ENCODE peak calls at places on chromosomes 3 and 15, in five cellular contexts. One of them, this sample, is unnamed.

GRCh38 chr3:122977645-122978466 is 49.7 kb downstream of the SEMA5B start:
- DNase-seq in HT1080: peak; percentile 76
- DNase-seq in HS-5: no peak
- DNase-seq in stomach: no peak
- DNase-seq in activated CD8-positive, alpha-beta memory T cell treated with anti-CD3 and anti-CD28 coated beads, Interleukin-2, amount 10 ng/mL, durations not matched to agents 7 days and 5 days: no peak
- DNase-seq in this sample: peak; percentile 98

GRCh38 chr3:106457278-106458210 is 588.7 kb upstream of the CBLB start:
- DNase-seq in activated CD8-positive, alpha-beta memory T cell treated with anti-CD3 and anti-CD28 coated beads, Interleukin-2, amount 10 ng/mL, durations not matched to agents 7 days and 5 days: peak; percentile 76
- DNase-seq in HT1080: peak; percentile 95
- DNase-seq in HS-5: peak; percentile 38
- DNase-seq in stomach: no peak
- DNase-seq in this sample: peak; percentile 86

GRCh38 chr15:51758645-51759044 is 7.2 kb downstream of the TMOD2 start:
- DNase-seq in HS-5: no peak
- DNase-seq in stomach: peak; percentile 29
- DNase-seq in activated CD8-positive, alpha-beta memory T cell treated with anti-CD3 and anti-CD28 coated beads, Interleukin-2, amount 10 ng/mL, durations not matched to agents 7 days and 5 days: no peak
- DNase-seq in HT1080: peak; percentile 64
- DNase-seq in this sample: no peak

GRCh38 chr15:60476713-60477112 is 2.2 kb downstream of the ICE2 start:
- DNase-seq in activated CD8-positive, alpha-beta memory T cell treated with anti-CD3 and anti-CD28 coated beads, Interleukin-2, amount 10 ng/mL, durations not matched to agents 7 days and 5 days: no peak
- DNase-seq in stomach: no peak
- DNase-seq in HT1080: no peak
- DNase-seq in HS-5: peak; percentile 26
- DNase-seq in this sample: no peak

GRCh38 chr3:171748341-171748918 is 61.9 kb downstream of the PLD1 start:
- DNase-seq in HS-5: no peak
- DNase-seq in stomach: no peak
- DNase-seq in HT1080: no peak
- DNase-seq in activated CD8-positive, alpha-beta memory T cell treated with anti-CD3 and anti-CD28 coated beads, Interleukin-2, amount 10 ng/mL, durations not matched to agents 7 days and 5 days: no peak
- DNase-seq in this sample: no peak

GRCh38 chr15:33735637-33736247 is 232.6 kb upstream of the CHRM5 start:
- DNase-seq in HT1080: peak; percentile 16
- DNase-seq in HS-5: no peak
- DNase-seq in stomach: peak; percentile 28
- DNase-seq in activated CD8-positive, alpha-beta memory T cell treated with anti-CD3 and anti-CD28 coated beads, Interleukin-2, amount 10 ng/mL, durations not matched to agents 7 days and 5 days: no peak
- DNase-seq in this sample: peak; percentile 11

GRCh38 chr3:193872265-193872753 is 263.6 kb upstream of the HES1 start:
- DNase-seq in activated CD8-positive, alpha-beta memory T cell treated with anti-CD3 and anti-CD28 coated beads, Interleukin-2, amount 10 ng/mL, durations not matched to agents 7 days and 5 days: no peak
- DNase-seq in HT1080: peak; percentile 100
- DNase-seq in stomach: peak; percentile 80
- DNase-seq in HS-5: peak; percentile 97
- DNase-seq in this sample: peak; percentile 97

GRCh38 chr3:166111562-166111961 is 274.3 kb upstream of the BCHE start:
- DNase-seq in HS-5: no peak
- DNase-seq in stomach: no peak
- DNase-seq in activated CD8-positive, alpha-beta memory T cell treated with anti-CD3 and anti-CD28 coated beads, Interleukin-2, amount 10 ng/mL, durations not matched to agents 7 days and 5 days: no peak
- DNase-seq in HT1080: no peak
- DNase-seq in this sample: no peak

GRCh38 chr3:31167666-31168065 is 273.2 kb upstream of the GADL1 start:
- DNase-seq in HS-5: no peak
- DNase-seq in stomach: no peak
- DNase-seq in activated CD8-positive, alpha-beta memory T cell treated with anti-CD3 and anti-CD28 coated beads, Interleukin-2, amount 10 ng/mL, durations not matched to agents 7 days and 5 days: no peak
- DNase-seq in HT1080: no peak
- DNase-seq in this sample: no peak